ENCODE peak calls at places on chromosomes 6 and 20, in eight cellular contexts. I is NCI-H69; Y is effector CD4-positive, alpha-beta T cell; X is lung; A is cerebellum; T is activated CD8-positive, alpha-beta T cell treated with anti-CD3 and anti-CD28 coated beads for 36 hours; O is cardiac muscle cell; P is mesendoderm. S is an unnamed sample.

GRCh38 chr6:88548891-88549505 is 382.9 kb upstream of the CNR1 start:
- DNase-seq in I (no peak), Y (no peak), X (no peak), A (no peak), T (no peak), O (no peak), P (no peak), S (no peak)

GRCh38 chr6:82840571-82840970 is 225.1 kb downstream of the UBE3D start:
- DNase-seq in I (no peak), Y (no peak), X (no peak), A (no peak), T (no peak), O (no peak), P (no peak), S (no peak)

GRCh38 chr6:157304840-157305675 is 18.3 kb downstream of the TMEM242 start:
- DNase-seq in I (no peak), Y (no peak), X (no peak), A (no peak), T (no peak), O (peak), P (no peak), S (no peak)

GRCh38 chr6:158337332-158337731 is 25.1 kb downstream of the TULP4 start:
- DNase-seq in I (no peak), Y (no peak), X (no peak), A (peak), T (no peak), O (no peak), P (no peak), S (no peak)

GRCh38 chr6:26493258-26493657 is 6.8 kb upstream of the BTN1A1 start:
- DNase-seq in I (no peak), Y (no peak), X (no peak), A (no peak), T (no peak), O (peak), P (peak), S (no peak)

GRCh38 chr20:50680106-50680960 is 11.0 kb downstream of the RIPOR3 start:
- DNase-seq in I (peak), Y (no peak), X (no peak), A (no peak), T (no peak), O (peak), P (no peak), S (no peak)

GRCh38 chr20:63031251-63032014 is 24.7 kb upstream of the BHLHE23 start:
- DNase-seq in I (no peak), Y (no peak), X (no peak), A (no peak), T (no peak), O (no peak), P (no peak), S (no peak)

GRCh38 chr6:42230320-42231034 is 12.8 kb upstream of the MRPS10 start:
- DNase-seq in I (peak), Y (no peak), X (no peak), A (no peak), T (peak), O (no peak), P (peak), S (no peak)

GRCh38 chr20:64168381-64169088 is 4.3 kb downstream of the MYT1 start:
- DNase-seq in I (peak), Y (no peak), X (no peak), A (peak), T (no peak), O (no peak), P (no peak), S (no peak)

GRCh38 chr6:168058691-168059551 is 20.1 kb downstream of the FRMD1 start:
- DNase-seq in I (no peak), Y (no peak), X (no peak), A (no peak), T (no peak), O (no peak), P (peak), S (no peak)

GRCh38 chr6:124993327-124993726 is 31.1 kb downstream of the RNF217 start:
- DNase-seq in I (peak), Y (no peak), X (no peak), A (no peak), T (no peak), O (no peak), P (no peak), S (no peak)

GRCh38 chr6:13267142-13267621 is 61.2 kb downstream of the TBC1D7 start:
- DNase-seq in I (no peak), Y (no peak), X (no peak), A (no peak), T (no peak), O (peak), P (no peak), S (no peak)

GRCh38 chr6:73565767-73566485 is 45.1 kb upstream of the EEF1A1 start:
- DNase-seq in I (no peak), Y (no peak), X (no peak), A (no peak), T (no peak), O (no peak), P (peak), S (no peak)

GRCh38 chr6:22826961-22827360 is 257.6 kb downstream of the HDGFL1 start:
- DNase-seq in I (no peak), Y (no peak), X (no peak), A (no peak), T (no peak), O (no peak), P (no peak), S (no peak)

GRCh38 chr6:24497254-24497989 is 2.7 kb downstream of the ALDH5A1 start:
- DNase-seq in I (no peak), Y (no peak), X (no peak), A (no peak), T (peak), O (no peak), P (no peak), S (no peak)

GRCh38 chr6:135851442-135852271 is at the start of gene PDE7B:
- DNase-seq in I (peak), Y (peak), X (peak), A (peak), T (peak), O (peak), P (peak), S (peak)

GRCh38 chr20:9301129-9302072 is 213.0 kb upstream of the LAMP5 start:
- DNase-seq in I (peak), Y (no peak), X (no peak), A (no peak), T (no peak), O (peak), P (no peak), S (no peak)

GRCh38 chr6:47161176-47161687 is 119.1 kb upstream of the ADGRF1 start:
- DNase-seq in I (peak), Y (no peak), X (no peak), A (no peak), T (no peak), O (peak), P (no peak), S (peak)

GRCh38 chr20:17537959-17538358 is 6.8 kb upstream of the BFSP1 start:
- DNase-seq in I (no peak), Y (no peak), X (no peak), A (no peak), T (no peak), O (no peak), P (no peak), S (no peak)

GRCh38 chr6:27630727-27631613 is 158.1 kb upstream of the ZNF184 start:
- DNase-seq in I (peak), Y (no peak), X (no peak), A (peak), T (peak), O (peak), P (peak), S (no peak)

GRCh38 chr6:27811383-27811782 is 100.8 kb downstream of the OR2B2 start:
- DNase-seq in I (no peak), Y (no peak), X (no peak), A (no peak), T (no peak), O (no peak), P (peak), S (no peak)

GRCh38 chr6:43980004-43980795 is 147.1 kb downstream of the MRPL14 start:
- DNase-seq in I (peak), Y (no peak), X (no peak), A (no peak), T (no peak), O (no peak), P (no peak), S (peak)

GRCh38 chr20:17843246-17844132 is 125.1 kb downstream of the SNX5 start:
- DNase-seq in I (no peak), Y (no peak), X (no peak), A (no peak), T (peak), O (peak), P (no peak), S (peak)

GRCh38 chr6:12479885-12480284 is 189.7 kb downstream of the EDN1 start:
- DNase-seq in I (no peak), Y (no peak), X (no peak), A (no peak), T (no peak), O (peak), P (no peak), S (no peak)

GRCh38 chr20:53579581-53580375 is 13.9 kb downstream of the ZNF217 start:
- DNase-seq in I (no peak), Y (no peak), X (no peak), A (no peak), T (peak), O (peak), P (no peak), S (no peak)

GRCh38 chr20:8583209-8584106 is 451.4 kb downstream of the PLCB1 start:
- DNase-seq in I (no peak), Y (no peak), X (no peak), A (no peak), T (no peak), O (peak), P (peak), S (no peak)

GRCh38 chr6:124772733-124773319 is 189.4 kb upstream of the RNF217 start:
- DNase-seq in I (peak), Y (no peak), X (no peak), A (no peak), T (no peak), O (no peak), P (no peak), S (no peak)

GRCh38 chr20:4546342-4546741 is 175.4 kb upstream of the PRND start:
- DNase-seq in I (no peak), Y (no peak), X (no peak), A (no peak), T (no peak), O (no peak), P (peak), S (no peak)

GRCh38 chr6:80530096-80530495 is 423.6 kb downstream of the BCKDHB start:
- DNase-seq in I (peak), Y (no peak), X (no peak), A (no peak), T (no peak), O (no peak), P (no peak), S (no peak)